ENCODE peak calls at places on chromosomes 7 and 10, in four cellular contexts. K is kidney epithelial cell, T is endothelial cell of umbilical vein, C is suprapubic skin. V is an unnamed sample.

GRCh38 chr10:77949167-77949566 is 22.6 kb upstream of the DLG5 start:
- DNase-seq in C (no peak), K (peak; percentile 78), T (peak; percentile 18), V (no peak)

GRCh38 chr10:34584164-34584563 is 230.9 kb downstream of the PARD3 start:
- DNase-seq in K (no peak), T (peak; percentile 31), C (no peak), V (no peak)

GRCh38 chr7:5420841-5421625 is 2.6 kb downstream of the TNRC18 start:
- DNase-seq in K (no peak), T (peak; percentile 28), C (peak; percentile 80), V (no peak)

GRCh38 chr7:127066974-127067373 is 185.8 kb downstream of the GRM8 start:
- DNase-seq in K (no peak), T (no peak), C (no peak), V (no peak)

GRCh38 chr10:61633665-61634064 is 29.1 kb upstream of the CABCOCO1 start:
- DNase-seq in C (no peak), T (peak; percentile 85), K (no peak), V (no peak)

GRCh38 chr7:37728747-37729146 is 45.2 kb downstream of the GPR141 start:
- DNase-seq in C (no peak), K (no peak), T (no peak), V (no peak)

GRCh38 chr10:65126288-65126687 is 1605.1 kb downstream of the REEP3 start:
- DNase-seq in K (no peak), C (no peak), T (no peak), V (no peak)

GRCh38 chr10:9656386-9656785 is 1361.3 kb upstream of the CELF2 start:
- DNase-seq in C (no peak), K (no peak), T (no peak), V (no peak)

GRCh38 chr10:103765981-103766380 is 89.4 kb downstream of the SH3PXD2A start:
- DNase-seq in C (no peak), K (no peak), T (no peak), V (no peak)

GRCh38 chr7:66138994-66139752 is 24.5 kb downstream of the CRCP start:
- DNase-seq in C (no peak), T (peak; percentile 7), K (no peak), V (no peak)

GRCh38 chr10:130179640-130180039 is 43.4 kb downstream of the GLRX3 start:
- DNase-seq in C (no peak), T (peak; percentile 82), K (peak; percentile 26), V (no peak)

GRCh38 chr10:119896937-119897336 is 4.4 kb downstream of the SEC23IP start:
- DNase-seq in K (no peak), C (no peak), T (no peak), V (no peak)

GRCh38 chr7:28046035-28046434 is 134.6 kb downstream of the JAZF1 start:
- DNase-seq in K (no peak), C (no peak), T (no peak), V (no peak)

GRCh38 chr10:92574545-92575377 is 868 bp upstream of the IDE start:
- DNase-seq in K (no peak), T (no peak), C (no peak), V (no peak)

GRCh38 chr10:1009071-1009494 is 16.6 kb downstream of the IDI2 start:
- DNase-seq in K (no peak), T (no peak), C (no peak), V (peak; percentile 80)

GRCh38 chr7:152602962-152603361 is 73.0 kb downstream of the XRCC2 start:
- DNase-seq in C (no peak), K (no peak), T (no peak), V (no peak)

GRCh38 chr7:155803418-155804376 is 8.6 kb downstream of the SHH start:
- DNase-seq in T (no peak), K (no peak), C (no peak), V (no peak)

GRCh38 chr10:91032614-91033248 is 111.8 kb upstream of the ANKRD1 start:
- DNase-seq in K (no peak), C (no peak), T (no peak), V (no peak)

GRCh38 chr7:30266686-30267085 is 17.7 kb upstream of the ZNRF2 start:
- DNase-seq in T (no peak), K (no peak), C (no peak), V (no peak)

GRCh38 chr10:69912584-69912983 is 110.9 kb downstream of the COL13A1 start:
- DNase-seq in C (no peak), K (no peak), T (peak; percentile 47), V (no peak)

GRCh38 chr7:140607441-140607989 is 33.1 kb downstream of the DENND2A start:
- DNase-seq in T (no peak), C (no peak), K (no peak), V (no peak)

GRCh38 chr10:128178319-128178937 is 52.2 kb upstream of the MKI67 start:
- DNase-seq in T (peak; percentile 35), C (no peak), K (no peak), V (no peak)

GRCh38 chr7:84009051-84009450 is 185.5 kb downstream of the SEMA3A start:
- DNase-seq in T (no peak), C (no peak), K (no peak), V (no peak)

GRCh38 chr10:113442340-113442739 is 110.5 kb upstream of the HABP2 start:
- DNase-seq in T (no peak), K (no peak), C (no peak), V (peak; percentile 2)

GRCh38 chr10:102917314-102917961 is 656 bp upstream of the CNNM2 start:
- DNase-seq in K (no peak), C (peak; percentile 88), T (peak; percentile 63), V (peak; percentile 94)

GRCh38 chr7:373818-374705 is 84.1 kb downstream of the FOXL3 start:
- DNase-seq in T (no peak), C (peak; percentile 44), K (no peak), V (no peak)

GRCh38 chr10:85916999-85917573 is 449.5 kb downstream of the GRID1 start:
- DNase-seq in T (no peak), C (no peak), K (no peak), V (no peak)

GRCh38 chr10:116044722-116045374 is 228.2 kb downstream of the GFRA1 start:
- DNase-seq in T (no peak), K (no peak), C (no peak), V (no peak)

GRCh38 chr10:802506-802905 is 113.0 kb upstream of the DIP2C start:
- DNase-seq in C (no peak), T (no peak), K (no peak), V (no peak)

GRCh38 chr10:109958059-109958458 is 34.7 kb upstream of the XPNPEP1 start:
- DNase-seq in T (no peak), K (no peak), C (no peak), V (no peak)

GRCh38 chr10:117926491-117926890 is 120.2 kb downstream of the RAB11FIP2 start:
- DNase-seq in T (no peak), C (no peak), K (no peak), V (no peak)

GRCh38 chr7:49775949-49776443 is 2.6 kb downstream of the VWC2 start:
- DNase-seq in C (no peak), T (no peak), K (no peak), V (no peak)

DNA sequence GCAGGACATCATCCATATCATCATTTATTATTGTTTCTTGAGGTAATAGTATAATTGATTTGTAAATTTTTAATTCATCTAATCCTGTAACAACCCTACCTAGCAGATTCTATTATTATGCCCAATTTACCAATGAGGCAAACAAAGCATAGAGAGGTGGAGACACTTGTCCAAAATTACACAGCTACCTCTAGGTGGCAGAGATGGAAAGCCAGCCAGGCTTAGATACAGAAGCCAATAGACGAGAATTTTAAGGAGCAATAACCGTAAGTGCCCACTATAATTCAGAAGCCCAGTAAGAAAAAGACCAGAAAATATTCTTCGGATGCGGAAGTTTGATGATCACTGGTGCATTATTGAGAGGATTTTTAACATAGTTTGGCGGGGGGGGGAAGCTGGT is 54.0 kb downstream of the ANK3 start:
- DNase-seq in C (no peak), K (no peak), T (peak; percentile 27), V (no peak)
- TF ChIP-seq CTCF in C (no peak), K (peak; percentile 23), T (no peak), V (peak; percentile 22)

GRCh38 chr10:23038172-23038571 is 57.2 kb upstream of the MSRB2 start:
- DNase-seq in K (no peak), C (no peak), T (no peak), V (no peak)

GRCh38 chr10:23037561-23037960 is 57.8 kb upstream of the MSRB2 start:
- DNase-seq in C (no peak), T (no peak), K (no peak), V (no peak)

GRCh38 chr10:23034790-23035189 is 60.6 kb upstream of the MSRB2 start:
- DNase-seq in C (no peak), K (no peak), T (no peak), V (no peak)

GRCh38 chr10:23031318-23031717 is 64.1 kb upstream of the MSRB2 start:
- DNase-seq in K (no peak), C (no peak), T (no peak), V (no peak)

DNA sequence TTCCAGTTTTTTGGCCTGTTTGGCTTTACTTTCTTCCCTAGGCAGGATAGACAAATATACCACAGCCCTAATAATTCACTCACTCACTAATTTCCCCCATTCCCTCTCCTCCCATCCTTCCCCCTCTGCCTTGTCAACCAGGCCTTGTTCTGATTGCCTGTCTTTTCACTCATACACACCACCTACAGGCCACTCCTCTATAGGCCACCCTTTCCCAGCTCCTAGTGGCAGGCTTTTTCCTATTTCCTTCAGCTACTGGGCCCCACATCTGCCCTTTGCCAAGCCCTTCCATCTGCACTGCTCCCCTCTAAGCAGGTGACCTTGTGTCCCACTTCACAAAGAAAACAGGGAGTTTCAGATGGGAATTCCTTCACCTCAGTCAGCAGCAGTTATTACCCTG is 59.8 kb upstream of the MSRB2 start:
- DNase-seq in T (no peak), K (no peak), C (no peak), V (no peak)
- TF ChIP-seq CTCF in T (no peak), K (peak; percentile 34), C (no peak), V (no peak)

DNA sequence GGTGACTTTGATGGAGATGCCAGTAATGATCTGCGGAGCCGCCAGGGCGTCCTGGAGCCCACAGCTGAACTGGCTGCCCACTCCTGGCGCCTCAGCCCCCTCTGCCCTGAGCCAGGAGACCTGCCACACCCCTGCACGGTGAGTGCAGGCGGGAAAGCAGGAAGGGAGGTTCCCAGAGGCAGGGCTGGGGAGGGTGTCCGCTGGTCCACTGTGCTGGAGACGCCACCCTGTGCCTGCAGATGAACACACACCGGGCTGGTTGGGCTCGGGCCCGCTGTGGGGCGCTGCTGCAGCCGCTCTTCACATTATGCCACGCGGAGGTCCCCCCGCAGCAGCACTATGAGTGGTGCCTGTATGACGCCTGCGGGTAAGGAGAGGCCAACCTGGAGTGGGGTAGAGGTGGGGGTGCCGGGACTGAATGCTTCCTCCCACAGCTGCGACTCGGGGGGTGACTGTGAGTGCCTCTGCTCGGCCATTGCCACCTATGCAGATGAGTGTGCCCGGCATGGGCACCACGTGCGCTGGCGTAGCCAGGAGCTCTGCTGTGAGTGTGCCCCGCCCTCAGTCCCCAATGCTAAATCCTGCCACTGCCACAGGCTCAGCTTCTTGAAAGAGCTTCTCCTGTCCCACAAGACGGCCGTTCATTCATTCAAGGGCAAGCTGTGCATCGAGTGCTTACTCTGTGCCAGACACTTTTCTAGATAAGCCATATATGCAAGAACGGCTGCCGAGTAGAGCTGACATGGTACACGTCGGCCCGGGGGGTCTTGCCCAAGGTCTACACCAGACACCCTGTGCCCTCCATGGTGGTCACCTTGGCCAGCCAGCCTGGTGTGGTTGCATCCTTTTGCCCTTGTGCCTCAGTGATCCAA is 14.3 kb upstream of the ZNF467 start:
- DNase-seq in T (peak; percentile 28), C (no peak), K (no peak), V (no peak)
- TF ChIP-seq CTCF in T (peak; percentile 5), C (no peak), K (peak; percentile 49), V (no peak)

GRCh38 chr7:150927954-150928340 is 50.2 kb downstream of the KCNH2 start:
- DNase-seq in K (no peak), C (no peak), T (no peak), V (no peak)
- TF ChIP-seq CTCF in K (no peak), C (no peak), T (no peak), V (no peak)

V was measured in osteocyte.